ENCODE peak calls at places on chromosomes 13 and 19, in six cellular contexts. R, B, X, C, A and K are unnamed samples.

GRCh38 chr13:41563501-41564001 is 106.2 kb downstream of the RGCC start:
- DNase-seq in C (no peak), X (no peak), R (peak), B (no peak), A (peak), K (no peak)

GRCh38 chr19:2983351-2984195 is 6.2 kb downstream of the TLE6 start:
- DNase-seq in B (no peak), X (no peak), C (peak), R (peak), A (peak), K (peak)

GRCh38 chr13:50726164-50726563 is 117.3 kb downstream of the DLEU7 start:
- DNase-seq in X (no peak), C (no peak), B (no peak), R (no peak), A (no peak), K (no peak)

GRCh38 chr19:45443462-45444317 is 20.0 kb upstream of the ERCC1 start:
- DNase-seq in X (peak), R (peak), A (peak), C (peak), B (no peak), K (peak)

GRCh38 chr13:33519561-33520479 is 234.3 kb upstream of the STARD13 start:
- DNase-seq in C (no peak), A (peak), X (no peak), R (peak), B (no peak), K (no peak)

GRCh38 chr19:16355293-16356043 is 30.8 kb downstream of the KLF2 start:
- DNase-seq in A (no peak), X (no peak), B (no peak), C (no peak), R (no peak), K (no peak)

GRCh38 chr13:44848956-44849748 is 140.1 kb downstream of the NUFIP1 start:
- DNase-seq in B (peak), R (no peak), A (peak), C (no peak), X (no peak), K (no peak)

GRCh38 chr19:56348289-56348877 is 33.7 kb upstream of the ZSCAN5A start:
- DNase-seq in A (no peak), X (no peak), R (no peak), C (no peak), B (no peak), K (no peak)

GRCh38 chr19:19465436-19466070 is 49.8 kb downstream of the TSSK6 start:
- DNase-seq in B (no peak), X (no peak), R (no peak), C (no peak), A (no peak), K (no peak)

GRCh38 chr13:36124236-36124822 is 6.9 kb downstream of the DCLK1 start:
- DNase-seq in X (no peak), C (no peak), R (peak), A (peak), B (no peak), K (no peak)

GRCh38 chr19:28170066-28170465 is 1042.9 kb downstream of the UQCRFS1 start:
- DNase-seq in A (no peak), R (no peak), B (no peak), C (no peak), X (no peak), K (no peak)

GRCh38 chr13:39538826-39539555 is 64.0 kb downstream of the LHFPL6 start:
- DNase-seq in X (no peak), C (no peak), B (no peak), R (peak), A (peak), K (no peak)

GRCh38 chr13:98910501-98910951 is 67.3 kb downstream of the DOCK9 start:
- DNase-seq in A (peak), C (no peak), R (peak), X (no peak), B (no peak), K (peak)

GRCh38 chr13:77697208-77698103 is at the start of gene SLAIN1:
- DNase-seq in X (peak), A (no peak), B (no peak), R (peak), C (peak), K (peak)

GRCh38 chr13:112705286-112705685 is 15.4 kb downstream of the ATP11A start:
- DNase-seq in X (no peak), C (no peak), B (no peak), R (no peak), A (no peak), K (no peak)

GRCh38 chr19:3028305-3029069 is 593 bp downstream of the TLE2 start:
- DNase-seq in A (no peak), R (no peak), B (no peak), X (no peak), C (no peak), K (no peak)

GRCh38 chr19:5967994-5968430 is 9.9 kb downstream of the RANBP3 start:
- DNase-seq in A (peak), B (peak), R (peak), C (no peak), X (peak), K (peak)

GRCh38 chr19:11041966-11042627 is 47.2 kb upstream of the LDLR start:
- DNase-seq in A (no peak), C (peak), R (no peak), B (no peak), X (no peak), K (no peak)

GRCh38 chr19:39351537-39352037 is 9.4 kb downstream of the SAMD4B start:
- DNase-seq in A (peak), R (peak), B (no peak), X (no peak), C (no peak), K (no peak)

GRCh38 chr19:35375505-35376307 is 4.8 kb downstream of the GPR42 start:
- DNase-seq in B (no peak), R (no peak), X (no peak), C (peak), A (no peak), K (no peak)

GRCh38 chr19:55687281-55688172 is 12.5 kb downstream of the EPN1 start:
- DNase-seq in C (peak), R (no peak), B (no peak), A (no peak), X (no peak), K (no peak)

GRCh38 chr19:35295792-35296462 is 4.0 kb downstream of the MAG start:
- DNase-seq in A (no peak), X (peak), R (no peak), B (no peak), C (no peak), K (no peak)

GRCh38 chr13:50589651-50590054 is 253.8 kb downstream of the DLEU7 start:
- DNase-seq in B (peak), A (peak), R (peak), C (no peak), X (no peak), K (no peak)

GRCh38 chr13:89150362-89150761 is 1479.2 kb downstream of the SLITRK5 start:
- DNase-seq in R (no peak), B (no peak), C (no peak), A (no peak), X (no peak), K (no peak)

GRCh38 chr13:75961911-75962310 is 325.8 kb downstream of the LMO7 start:
- DNase-seq in X (no peak), B (no peak), R (no peak), C (no peak), A (no peak), K (no peak)

GRCh38 chr19:18558595-18558994 is 925 bp downstream of the KXD1 start:
- DNase-seq in X (no peak), C (no peak), R (no peak), A (no peak), B (no peak), K (no peak)

GRCh38 chr19:48836089-48837017 is at the start of gene HSD17B14:
- DNase-seq in B (no peak), R (no peak), C (peak), X (no peak), A (peak), K (peak)

GRCh38 chr19:7199613-7200533 is 94.3 kb downstream of the INSR start:
- DNase-seq in R (peak), X (no peak), A (no peak), C (no peak), B (peak), K (no peak)

GRCh38 chr13:113854238-113855011 is 9.5 kb downstream of the GAS6 start:
- DNase-seq in B (no peak), C (no peak), R (peak), X (no peak), A (peak), K (no peak)

GRCh38 chr13:98142427-98143156 is at the start of gene FARP1:
- DNase-seq in B (no peak), C (peak), R (peak), A (peak), X (no peak), K (peak)

GRCh38 chr13:106348032-106348431 is 187.4 kb downstream of the EFNB2 start:
- DNase-seq in C (no peak), A (peak), X (no peak), R (peak), B (peak), K (no peak)

GRCh38 chr13:55999709-56000108 is 1141.0 kb upstream of the PRR20A start:
- DNase-seq in C (no peak), R (no peak), B (no peak), A (no peak), X (no peak), K (peak)
- TF ChIP-seq CTCF in C (no peak), R (no peak), B (peak), A (no peak), X (no peak), K (no peak)

GRCh38 chr19:54389556-54389955 is 24.8 kb upstream of the LAIR1 start:
- DNase-seq in A (no peak), X (no peak), B (no peak), C (no peak), R (no peak), K (no peak)

GRCh38 chr19:54392078-54392477 is 23.2 kb upstream of the TTYH1 start:
- DNase-seq in B (no peak), C (no peak), X (no peak), R (no peak), A (no peak), K (no peak)

GRCh38 chr19:54393381-54393780 is 21.9 kb upstream of the TTYH1 start:
- DNase-seq in X (no peak), R (no peak), B (no peak), A (no peak), C (no peak), K (no peak)

GRCh38 chr19:54390942-54391577 is 24.2 kb upstream of the TTYH1 start:
- DNase-seq in X (peak), A (peak), C (no peak), B (no peak), R (peak), K (peak)

GRCh38 chr19:54391589-54392061 is 23.6 kb upstream of the TTYH1 start:
- DNase-seq in A (no peak), C (no peak), R (no peak), X (no peak), B (no peak), K (no peak)
- TF ChIP-seq CTCF in A (peak), C (no peak), R (no peak), X (no peak), B (no peak), K (no peak)

DNA sequence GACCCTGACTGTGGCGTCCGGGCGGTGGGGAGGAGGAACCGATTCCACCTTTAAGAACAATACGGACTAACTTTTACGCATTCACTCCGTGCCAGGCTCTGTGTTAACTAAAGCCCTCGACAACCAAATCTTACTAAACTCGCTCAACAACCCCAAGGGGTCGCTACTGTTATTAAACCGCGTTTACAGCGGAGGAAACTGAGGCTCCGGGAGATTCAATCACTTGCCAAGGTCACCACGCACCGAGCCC is 1.2 kb downstream of the SAMD1 start:
- DNase-seq in C (no peak), X (no peak), B (no peak), R (no peak), A (no peak), K (no peak)
- TF ChIP-seq CTCF in C (peak), X (peak), B (peak), R (peak), A (peak), K (peak)

GRCh38 chr19:12137541-12137940 is 2.6 kb downstream of the ZNF20 start:
- DNase-seq in R (no peak), B (no peak), X (no peak), A (no peak), C (no peak), K (no peak)
- TF ChIP-seq CTCF in R (no peak), B (no peak), X (peak), A (no peak), C (peak), K (no peak)

GRCh38 chr19:913080-913748 is at the start of gene R3HDM4:
- DNase-seq in C (peak), B (no peak), X (peak), R (peak), A (peak), K (peak)

GRCh38 chr19:906480-906879 is 6.5 kb downstream of the R3HDM4 start:
- DNase-seq in B (no peak), C (no peak), A (no peak), R (no peak), X (no peak), K (no peak)

GRCh38 chr19:912181-913079 is 589 bp downstream of the R3HDM4 start:
- DNase-seq in B (no peak), R (no peak), C (no peak), X (peak), A (no peak), K (no peak)

GRCh38 chr19:907183-907853 is 5.7 kb downstream of the R3HDM4 start:
- DNase-seq in A (no peak), C (no peak), B (no peak), X (no peak), R (no peak), K (no peak)

DNA sequence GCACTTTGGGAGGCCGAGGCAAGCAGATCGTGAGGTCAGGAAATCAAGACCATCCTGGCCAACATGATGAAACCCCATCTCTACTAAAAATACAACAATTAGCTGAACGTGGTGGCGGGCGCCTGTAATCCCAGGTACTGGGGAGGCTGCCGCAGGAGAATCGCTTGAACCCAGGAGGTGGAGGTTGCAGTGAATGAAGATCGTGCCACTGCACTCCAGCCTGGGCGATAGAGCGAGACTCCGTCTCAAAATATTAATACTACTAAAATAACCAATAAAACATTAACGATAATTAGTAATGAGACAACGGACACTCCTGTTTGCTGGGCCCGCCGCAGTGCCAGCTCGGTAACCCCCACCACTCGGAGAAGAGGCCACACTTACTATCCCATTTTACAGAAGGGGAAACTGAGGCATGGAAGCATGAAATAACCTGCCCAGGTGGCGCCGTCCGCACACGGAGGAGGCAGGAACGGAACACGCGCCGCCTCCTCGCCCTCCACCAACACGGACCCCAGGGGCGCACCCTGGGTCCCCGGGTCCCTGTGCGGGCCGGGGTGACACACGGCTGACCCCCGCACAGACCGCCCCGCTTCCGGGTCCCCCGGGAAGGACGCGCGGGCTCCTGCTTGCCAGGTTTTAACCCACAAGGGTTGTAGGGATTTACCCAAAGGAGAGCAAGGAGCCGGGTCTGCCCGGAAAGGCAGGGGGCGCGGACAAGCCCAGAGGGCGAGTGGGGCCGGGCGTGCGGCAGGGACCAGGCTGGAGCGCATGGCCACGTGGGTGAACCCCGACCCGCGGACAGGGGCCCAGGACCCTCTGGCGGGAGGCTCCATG is 1.6 kb downstream of the R3HDM4 start:
- DNase-seq in C (no peak), B (no peak), X (no peak), A (no peak), R (no peak), K (no peak)
- TF ChIP-seq CTCF in C (no peak), B (no peak), X (no peak), A (no peak), R (no peak), K (no peak)

DNA sequence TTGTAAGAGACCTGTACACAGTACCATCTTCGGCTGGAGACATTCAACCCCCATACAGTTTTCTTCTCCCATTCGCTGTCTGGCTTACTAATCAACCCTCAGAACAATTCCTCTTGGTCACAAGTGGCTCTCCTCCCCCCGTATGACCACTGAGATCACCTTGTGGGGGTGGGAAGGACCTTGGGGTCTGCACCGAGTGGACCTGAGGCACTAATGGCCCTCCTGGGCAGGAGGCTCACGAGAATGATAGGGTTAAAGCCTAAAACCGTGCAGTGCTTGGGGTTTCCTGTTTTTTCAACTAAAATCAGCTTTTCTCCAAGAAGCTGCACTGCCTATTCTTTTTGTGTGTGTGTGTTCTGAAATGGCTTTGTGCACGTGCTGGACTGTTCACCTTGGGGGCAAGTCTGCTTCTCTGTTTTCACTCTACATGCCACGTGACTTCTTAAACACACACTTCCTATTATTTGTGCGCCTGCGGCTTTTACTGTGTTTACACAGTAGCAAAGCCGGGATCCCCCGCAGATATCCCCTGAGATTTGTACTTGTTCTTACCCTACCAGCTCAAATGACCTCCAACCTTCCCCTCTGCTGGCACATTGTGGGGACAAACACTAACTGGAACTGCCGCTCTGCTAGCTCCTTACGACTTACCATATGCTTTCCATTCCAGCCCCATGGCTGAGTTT is 12.3 kb downstream of the RBM26 start:
- DNase-seq in X (no peak), R (no peak), A (no peak), B (no peak), C (no peak), K (no peak)
- TF ChIP-seq CTCF in X (no peak), R (no peak), A (no peak), B (no peak), C (no peak), K (no peak)